ENCODE peak calls at places on chromosomes 2 and 18, in six cellular contexts. T is amniotic epithelial cell, L is neural crest cell, Q is T1000, D is endothelial cell, E is astrocyte of the spinal cord. G is an unnamed sample.

GRCh38 chr2:241390301-241391206 is 34.5 kb downstream of the FARP2 start:
- DNase-seq in T (no peak), L (no peak), Q (no peak), D (no peak), E (no peak), G (no peak)

GRCh38 chr2:72843301-72843700 is 17.5 kb upstream of the EXOC6B start:
- DNase-seq in T (no peak), L (no peak), Q (no peak), D (no peak), E (no peak), G (no peak)

GRCh38 chr2:68767031-68767961 is 32.7 kb downstream of the ARHGAP25 start:
- DNase-seq in T (no peak), L (no peak), Q (no peak), D (no peak), E (no peak), G (no peak)

GRCh38 chr2:233473386-233473791 is 93.2 kb downstream of the USP40 start:
- DNase-seq in T (no peak), L (no peak), Q (no peak), D (no peak), E (no peak), G (no peak)

GRCh38 chr18:52657063-52657462 is 317.1 kb downstream of the DCC start:
- DNase-seq in T (no peak), L (no peak), Q (no peak), D (no peak), E (no peak), G (no peak)

GRCh38 chr2:47946593-47946992 is 40.3 kb upstream of the FBXO11 start:
- DNase-seq in T (no peak), L (no peak), Q (no peak), D (no peak), E (no peak), G (no peak)

GRCh38 chr18:65057439-65058083 is 693.3 kb upstream of the CDH7 start:
- DNase-seq in T (no peak), L (no peak), Q (no peak), D (no peak), E (no peak), G (no peak)

GRCh38 chr2:226130192-226130591 is 669.4 kb downstream of the IRS1 start:
- DNase-seq in T (peak), L (no peak), Q (no peak), D (no peak), E (peak), G (peak)

GRCh38 chr2:10303174-10303633 is 500 bp downstream of the HPCAL1 start:
- DNase-seq in T (no peak), L (peak), Q (no peak), D (peak), E (peak), G (no peak)

GRCh38 chr2:62177392-62178026 is 18.4 kb upstream of the B3GNT2 start:
- DNase-seq in T (no peak), L (no peak), Q (no peak), D (no peak), E (no peak), G (no peak)

GRCh38 chr2:85621338-85621737 is 5.4 kb downstream of the USP39 start:
- DNase-seq in T (no peak), L (no peak), Q (no peak), D (no peak), E (no peak), G (no peak)

GRCh38 chr2:215711484-215712034 is 275.7 kb upstream of the FN1 start:
- DNase-seq in T (peak), L (no peak), Q (no peak), D (peak), E (peak), G (peak)

GRCh38 chr2:48116518-48116917 is 210.2 kb upstream of the FBXO11 start:
- DNase-seq in T (no peak), L (no peak), Q (no peak), D (no peak), E (no peak), G (no peak)

GRCh38 chr2:11858883-11859282 is 112.5 kb downstream of the LPIN1 start:
- DNase-seq in T (no peak), L (no peak), Q (no peak), D (no peak), E (no peak), G (no peak)

GRCh38 chr2:37672104-37672869 is 845 bp upstream of the CDC42EP3 start:
- DNase-seq in T (peak), L (peak), Q (peak), D (peak), E (peak), G (peak)

GRCh38 chr2:224398289-224398688 is 3.6 kb downstream of the FAM124B start:
- DNase-seq in T (no peak), L (no peak), Q (no peak), D (no peak), E (no peak), G (no peak)

GRCh38 chr2:10521891-10522448 is 73.8 kb upstream of the ODC1 start:
- DNase-seq in T (no peak), L (no peak), Q (no peak), D (no peak), E (no peak), G (no peak)

G was measured in iris pigment epithelial cell.